ENCODE peak calls at places on chromosomes 2 and 18, in four cellular contexts. F is nephron progenitor cell, M is Calu3, W is HCT116. G is an unnamed sample.
A peak's percentile ranks its signal among the peaks of the same experiment; 100 is the strongest.

GRCh38 chr2:182181381-182181780 is 195.7 kb downstream of the PPP1R1C start:
- DNase-seq in F (no peak), W (no peak), M (no peak), G (no peak)

GRCh38 chr2:17752892-17753802 is 463 bp downstream of the SMC6 start:
- DNase-seq in F (peak; percentile 71), W (no peak), M (peak; percentile 44), G (peak; percentile 44)

GRCh38 chr2:213162515-213163118 is 11.2 kb upstream of the IKZF2 start:
- DNase-seq in F (no peak), W (no peak), M (no peak), G (no peak)

GRCh38 chr2:38632018-38632417 is 29.3 kb upstream of the HNRNPLL start:
- DNase-seq in F (no peak), W (no peak), M (no peak), G (no peak)

GRCh38 chr2:101714098-101714497 is 16.6 kb downstream of the MAP4K4 start:
- DNase-seq in M (no peak), F (no peak), W (no peak), G (no peak)

GRCh38 chr2:236601306-236602202 is 31.9 kb downstream of the ACKR3 start:
- DNase-seq in F (no peak), W (no peak), M (no peak), G (no peak)

GRCh38 chr2:40758778-40759177 is 306.9 kb upstream of the SLC8A1 start:
- DNase-seq in W (no peak), F (no peak), M (no peak), G (no peak)

GRCh38 chr2:46555011-46555410 is 75.6 kb downstream of the TMEM247 start:
- DNase-seq in F (no peak), W (no peak), M (peak; percentile 11), G (no peak)

GRCh38 chr2:148207111-148207510 is 186.2 kb downstream of the MBD5 start:
- DNase-seq in F (no peak), W (no peak), M (no peak), G (no peak)

GRCh38 chr18:49258938-49259337 is 201.5 kb downstream of the DYM start:
- DNase-seq in M (no peak), W (no peak), F (no peak), G (no peak)

GRCh38 chr2:100268986-100269385 is 53.3 kb downstream of the LONRF2 start:
- DNase-seq in M (no peak), F (no peak), W (no peak), G (no peak)

GRCh38 chr18:63161728-63162195 is 157.8 kb downstream of the BCL2 start:
- DNase-seq in F (no peak), M (peak; percentile 58), W (no peak), G (peak; percentile 73)

GRCh38 chr2:232999354-232999753 is 13.7 kb downstream of the NGEF start:
- DNase-seq in F (no peak), M (no peak), W (no peak), G (no peak)

GRCh38 chr2:212722046-212722445 is 183.4 kb upstream of the ERBB4 start:
- DNase-seq in F (no peak), M (no peak), W (no peak), G (no peak)

GRCh38 chr2:33230133-33230618 is 246.3 kb upstream of the RASGRP3 start:
- DNase-seq in M (no peak), F (no peak), W (no peak), G (no peak)

GRCh38 chr18:26082475-26082874 is 7.9 kb downstream of the SS18 start:
- DNase-seq in M (no peak), F (no peak), W (no peak), G (no peak)

GRCh38 chr2:70083344-70084156 is 3.7 kb upstream of the PCBP1 start:
- DNase-seq in F (no peak), M (peak; percentile 40), W (peak; percentile 83), G (peak; percentile 69)

GRCh38 chr2:25939257-25939668 is 43.0 kb downstream of the KIF3C start:
- DNase-seq in W (no peak), F (no peak), M (peak; percentile 23), G (no peak)

GRCh38 chr2:230158468-230158867 is 61.3 kb downstream of the SP110 start:
- DNase-seq in W (no peak), F (no peak), M (no peak), G (no peak)

GRCh38 chr18:77124452-77124922 is 8.1 kb downstream of the MBP start:
- DNase-seq in M (peak; percentile 70), F (no peak), W (no peak), G (peak; percentile 67)

GRCh38 chr18:54284967-54285785 is 15.9 kb downstream of the POLI start:
- DNase-seq in M (no peak), W (no peak), F (no peak), G (peak; percentile 75)

GRCh38 chr18:57428221-57429150 is 6.7 kb upstream of the ONECUT2 start:
- DNase-seq in W (no peak), F (peak; percentile 45), M (no peak), G (peak; percentile 13)

GRCh38 chr2:141058552-141058951 is 1072.3 kb downstream of the LRP1B start:
- DNase-seq in M (no peak), W (no peak), F (no peak), G (no peak)

GRCh38 chr18:63648241-63648640 is 4.2 kb upstream of the SERPINB4 start:
- DNase-seq in M (no peak), F (no peak), W (no peak), G (no peak)

GRCh38 chr2:112765251-112765650 is 842 bp upstream of the CKAP2L start:
- DNase-seq in W (no peak), F (no peak), M (no peak), G (no peak)

GRCh38 chr2:147460140-147460539 is 384.7 kb upstream of the ACVR2A start:
- DNase-seq in F (no peak), M (no peak), W (no peak), G (no peak)

GRCh38 chr2:99806758-99807157 is 316.9 kb upstream of the REV1 start:
- DNase-seq in W (no peak), F (no peak), M (peak; percentile 19), G (no peak)

GRCh38 chr2:27369471-27370025 is 590 bp downstream of the EIF2B4 start:
- DNase-seq in W (no peak), F (no peak), M (peak; percentile 51), G (no peak)

GRCh38 chr2:220417503-220417902 is 790.1 kb downstream of the SLC4A3 start:
- DNase-seq in M (no peak), W (no peak), F (peak; percentile 2), G (no peak)

GRCh38 chr2:207160115-207160514 is 5.6 kb downstream of the KLF7 start:
- DNase-seq in M (no peak), W (no peak), F (no peak), G (no peak)

GRCh38 chr18:22106536-22107292 is 62.7 kb upstream of the GATA6 start:
- DNase-seq in F (no peak), W (no peak), M (peak; percentile 38), G (no peak)

GRCh38 chr18:22110482-22110924 is 58.9 kb upstream of the GATA6 start:
- DNase-seq in F (no peak), M (no peak), W (no peak), G (no peak)

GRCh38 chr18:22112215-22112614 is 57.2 kb upstream of the GATA6 start:
- DNase-seq in W (no peak), M (no peak), F (no peak), G (no peak)

GRCh38 chr18:22108674-22109073 is 60.7 kb upstream of the GATA6 start:
- DNase-seq in F (no peak), W (peak; percentile 7), M (peak; percentile 31), G (no peak)

DNA sequence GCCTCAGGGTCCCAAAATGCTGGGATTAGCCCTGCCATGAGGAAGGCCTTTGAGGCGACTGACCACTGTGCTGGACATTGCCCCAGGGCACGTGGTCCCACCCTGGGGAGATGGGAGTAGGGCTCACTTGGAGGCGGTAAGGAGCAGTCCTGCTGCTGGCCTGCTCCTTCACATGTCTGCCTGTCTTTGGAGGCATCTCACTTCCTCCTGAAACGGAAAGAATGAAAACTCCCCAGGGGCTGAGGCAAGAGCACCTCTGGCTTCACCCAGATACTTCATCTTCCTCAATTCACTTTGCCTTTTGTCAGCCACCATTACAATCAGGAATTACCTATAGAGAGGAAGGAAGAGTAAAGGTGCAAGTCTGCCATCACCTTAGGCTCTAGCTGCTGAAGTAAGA is 59.9 kb upstream of the GATA6 start:
- DNase-seq in F (no peak), W (no peak), M (no peak), G (no peak)
- TF ChIP-seq CTCF in F (no peak), W (no peak), M (no peak), G (no peak)

DNA sequence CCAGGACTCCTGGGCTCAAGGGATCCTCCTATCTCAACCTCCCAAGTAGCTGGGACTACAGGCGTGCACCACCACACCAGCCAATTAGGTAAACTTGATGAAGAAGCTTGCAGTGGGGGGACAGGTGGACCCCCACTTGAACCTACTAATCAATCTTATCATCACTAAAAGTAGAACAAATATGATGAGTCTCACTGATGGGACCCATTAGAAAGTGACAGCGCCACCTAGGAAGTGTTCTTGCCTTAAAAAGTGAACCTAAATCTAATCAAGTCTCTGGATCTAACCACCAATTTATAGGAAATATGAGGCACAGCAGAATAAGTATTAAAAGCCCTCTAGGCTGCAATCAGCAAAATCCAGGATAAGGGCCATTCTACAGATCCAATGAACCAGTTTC is 79.2 kb downstream of the BIN1 start:
- DNase-seq in M (no peak), W (no peak), F (no peak), G (no peak)
- TF ChIP-seq CTCF in M (no peak), W (peak; percentile 67), F (no peak), G (no peak)

DNA sequence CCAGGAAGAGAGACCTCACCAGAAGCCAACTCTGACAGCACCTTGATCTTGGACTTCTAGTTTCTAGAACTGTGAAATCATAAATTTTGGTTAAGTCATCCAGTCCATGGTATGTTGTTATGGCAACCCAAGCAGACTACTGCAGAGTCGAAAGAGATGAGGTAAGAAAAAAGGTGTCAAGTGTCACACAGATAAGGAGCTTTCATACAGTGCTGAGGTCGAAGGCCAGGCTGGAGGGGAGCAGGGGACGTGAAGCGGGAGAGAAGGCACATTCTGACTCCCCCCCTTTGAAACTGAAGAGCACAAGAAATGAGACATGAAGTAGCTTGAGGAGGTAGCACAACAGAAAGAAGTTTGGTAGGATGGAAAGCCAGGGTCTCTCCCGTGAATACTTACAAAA is 110.4 kb downstream of the ALK start:
- DNase-seq in W (no peak), F (peak; percentile 12), M (no peak), G (no peak)
- TF ChIP-seq CTCF in W (no peak), F (no peak), M (no peak), G (no peak)

GRCh38 chr18:10785798-10786197 is 260.0 kb downstream of the NAPG start:
- DNase-seq in M (no peak), W (no peak), F (no peak), G (no peak)

GRCh38 chr18:10787293-10787901 is 261.6 kb downstream of the NAPG start:
- DNase-seq in W (peak; percentile 51), M (peak; percentile 92), F (peak; percentile 78), G (peak; percentile 71)

GRCh38 chr18:10783941-10784340 is 258.1 kb downstream of the NAPG start:
- DNase-seq in F (no peak), W (no peak), M (no peak), G (no peak)

DNA sequence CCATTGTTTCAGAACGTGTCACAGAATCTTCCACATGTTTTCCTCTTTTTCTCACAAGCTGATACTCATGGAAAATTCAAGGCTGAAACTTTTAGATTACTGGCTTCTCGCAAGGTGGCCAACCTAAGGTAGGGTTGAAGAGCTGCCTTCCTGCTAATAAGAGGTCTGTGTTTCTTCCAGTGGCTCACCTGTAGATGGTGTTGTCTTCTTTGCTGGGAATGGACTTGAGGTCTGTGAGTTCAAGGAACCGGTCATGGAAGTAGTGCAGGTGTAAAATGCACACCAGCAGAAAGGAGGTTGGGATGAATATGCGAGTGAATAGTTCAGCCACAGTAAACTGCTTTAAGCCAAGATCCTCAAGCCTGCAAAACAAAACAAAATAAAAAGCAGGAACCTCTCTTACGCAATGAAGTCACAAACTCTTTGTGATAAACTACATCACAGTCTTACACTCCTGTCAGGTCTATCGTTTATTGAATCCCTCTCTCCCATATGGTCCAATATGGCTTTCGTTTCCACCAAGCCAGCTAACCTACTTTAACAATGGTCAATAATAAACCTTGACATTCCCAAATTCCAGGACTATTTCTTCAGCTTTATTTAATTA is 258.9 kb downstream of the NAPG start:
- DNase-seq in F (no peak), W (no peak), M (no peak), G (no peak)
- TF ChIP-seq CTCF in F (no peak), W (no peak), M (no peak), G (no peak)

G was measured in GM10248.